ENCODE peak calls at places on chromosomes 4 and X, in ten cellular contexts. L is GM06990; P is kidney epithelial cell; W is iris pigment epithelial cell; G is NCI-H345; M is activated CD4-positive, alpha-beta T cell treated with anti-CD3 and anti-CD28 coated beads for 1 hour; T is HTR-8/SVneo; U is lower lobe of right lung; Q is fibroblast of lung; Y is SJSA1. K is an unnamed sample.

GRCh38 chr4:2141022-2141761 is 82.1 kb downstream of the NAT8L start:
- DNase-seq in L (no peak), P (no peak), W (no peak), G (no peak), M (no peak), T (no peak), U (no peak), Q (no peak), Y (no peak), K (no peak)

GRCh38 chr4:40264995-40265909 is 68.4 kb downstream of the RHOH start:
- DNase-seq in L (no peak), P (no peak), W (peak; percentile 38), G (no peak), M (no peak), T (no peak), U (no peak), Q (peak; percentile 40), Y (no peak), K (no peak)

GRCh38 chr4:159237975-159238374 is 135.1 kb downstream of the RAPGEF2 start:
- DNase-seq in L (no peak), P (no peak), W (no peak), G (no peak), M (no peak), T (no peak), U (no peak), Q (no peak), Y (no peak), K (no peak)

GRCh38 chr4:110792036-110792435 is 169.2 kb upstream of the PITX2 start:
- DNase-seq in L (no peak), P (no peak), W (no peak), G (no peak), M (no peak), T (no peak), U (no peak), Q (no peak), Y (no peak), K (no peak)

GRCh38 chr4:78706302-78706701 is 69.8 kb upstream of the BMP2K start:
- DNase-seq in L (no peak), P (no peak), W (no peak), G (no peak), M (no peak), T (no peak), U (no peak), Q (no peak), Y (no peak), K (peak; percentile 15)

GRCh38 chr4:106444557-106444956 is 76.0 kb upstream of the GIMD1 start:
- DNase-seq in L (no peak), P (no peak), W (peak; percentile 66), G (no peak), M (no peak), T (peak; percentile 11), U (no peak), Q (no peak), Y (peak; percentile 69), K (no peak)

GRCh38 chrX:16488959-16489358 is 161.0 kb upstream of the S100G start:
- DNase-seq in L (no peak), P (no peak), W (peak; percentile 37), G (no peak), M (no peak), T (no peak), U (no peak), Q (no peak), Y (no peak), K (no peak)

GRCh38 chrX:40420899-40421729 is 159.7 kb upstream of the ATP6AP2 start:
- DNase-seq in L (peak; percentile 21), P (peak; percentile 54), W (peak; percentile 22), G (no peak), M (no peak), T (no peak), U (no peak), Q (no peak), Y (no peak), K (no peak)

GRCh38 chr4:53196872-53197759 is 168.7 kb downstream of the SCFD2 start:
- DNase-seq in L (no peak), P (peak; percentile 10), W (peak; percentile 92), G (peak; percentile 46), M (no peak), T (peak; percentile 18), U (no peak), Q (peak; percentile 95), Y (peak; percentile 76), K (no peak)

GRCh38 chrX:145213504-145213903 is 33.8 kb upstream of the SPANXN1 start:
- DNase-seq in L (no peak), P (no peak), W (peak; percentile 3), G (no peak), M (no peak), T (no peak), U (no peak), Q (no peak), Y (no peak), K (no peak)

GRCh38 chrX:2552621-2553297 is 52.0 kb upstream of the DHRSX start:
- DNase-seq in L (no peak), P (peak; percentile 25), W (peak; percentile 5), G (no peak), M (no peak), T (peak; percentile 43), U (no peak), Q (no peak), Y (peak; percentile 89), K (no peak)

GRCh38 chr4:186068581-186069402 is at the start of gene TLR3:
- DNase-seq in L (no peak), P (peak; percentile 19), W (peak; percentile 53), G (no peak), M (no peak), T (peak; percentile 47), U (no peak), Q (peak; percentile 54), Y (peak; percentile 64), K (no peak)

GRCh38 chr4:67087897-67088296 is 457.4 kb downstream of the CENPC start:
- DNase-seq in L (no peak), P (no peak), W (peak; percentile 12), G (peak; percentile 43), M (no peak), T (no peak), U (no peak), Q (no peak), Y (no peak), K (peak; percentile 1)

GRCh38 chr4:55381502-55381901 is 14.3 kb upstream of the TMEM165 start:
- DNase-seq in L (no peak), P (no peak), W (no peak), G (no peak), M (no peak), T (no peak), U (no peak), Q (no peak), Y (no peak), K (no peak)

GRCh38 chr4:38982356-38983095 is 49.7 kb downstream of the TMEM156 start:
- DNase-seq in L (no peak), P (no peak), W (peak; percentile 53), G (no peak), M (no peak), T (no peak), U (no peak), Q (no peak), Y (no peak), K (no peak)

GRCh38 chr4:8010618-8011017 is 71.0 kb upstream of the AFAP1 start:
- DNase-seq in L (no peak), P (no peak), W (peak; percentile 14), G (peak; percentile 94), M (no peak), T (peak; percentile 50), U (no peak), Q (peak; percentile 62), Y (no peak), K (no peak)

GRCh38 chr4:83362492-83363329 is 28.1 kb upstream of the HPSE start:
- DNase-seq in L (no peak), P (no peak), W (peak; percentile 56), G (peak; percentile 71), M (no peak), T (no peak), U (no peak), Q (peak; percentile 52), Y (peak; percentile 25), K (no peak)